ENCODE peak calls at places on chromosomes 12 and 14, in ten cellular contexts. X is SW 1271, L is Caco-2, H is neural progenitor cell, E is HS-5, B is A549, T is astrocyte, Y is omental fat pad, M is upper lobe of right lung, G is bronchial epithelial cell. W is an unnamed sample.
A peak's percentile ranks its signal among the peaks of the same experiment; 100 is the strongest.

GRCh38 chr12:104615048-104615561 is 158.4 kb downstream of the CHST11 start:
- DNase-seq in T (no peak), Y (no peak), B (no peak), H (no peak), L (no peak), M (no peak), X (no peak), E (no peak), G (no peak), W (no peak)

GRCh38 chr14:76937181-76938091 is 91.1 kb downstream of the IRF2BPL start:
- DNase-seq in M (no peak), G (no peak), H (peak; percentile 78), Y (no peak), L (no peak), E (no peak), X (no peak), T (peak; percentile 87), B (no peak), W (no peak)

GRCh38 chr12:93453633-93454032 is 11.9 kb upstream of the UBE2N start:
- DNase-seq in E (no peak), X (no peak), Y (no peak), T (peak; percentile 67), B (no peak), L (no peak), H (peak; percentile 5), M (no peak), G (peak; percentile 55), W (no peak)

GRCh38 chr12:117025481-117026151 is 73.6 kb downstream of the TESC start:
- DNase-seq in T (peak; percentile 22), G (peak; percentile 51), B (peak; percentile 79), X (peak; percentile 37), Y (no peak), E (no peak), L (peak; percentile 80), M (no peak), H (peak; percentile 88), W (peak; percentile 71)

GRCh38 chr12:112180422-112180821 is 55.1 kb downstream of the TRAFD1 start:
- DNase-seq in Y (no peak), E (no peak), X (no peak), B (no peak), H (no peak), M (no peak), L (no peak), T (no peak), G (no peak), W (no peak)

GRCh38 chr14:90383731-90384542 is 12.9 kb upstream of the CALM1 start:
- DNase-seq in B (no peak), L (peak; percentile 68), H (peak; percentile 82), E (no peak), T (peak; percentile 44), G (no peak), M (peak; percentile 84), X (no peak), Y (peak; percentile 32), W (peak; percentile 58)

GRCh38 chr12:92945659-92946220 is 16.6 kb upstream of the EEA1 start:
- DNase-seq in L (peak; percentile 83), Y (no peak), X (no peak), T (no peak), B (no peak), E (no peak), H (no peak), G (no peak), M (no peak), W (no peak)

GRCh38 chr12:66627988-66628317 is 50.9 kb downstream of the GRIP1 start:
- DNase-seq in B (no peak), X (no peak), G (no peak), T (no peak), Y (no peak), L (no peak), H (no peak), E (no peak), M (no peak), W (no peak)

GRCh38 chr14:85301506-85301905 is 228.4 kb upstream of the FLRT2 start:
- DNase-seq in Y (no peak), T (no peak), H (no peak), G (no peak), E (no peak), X (no peak), M (no peak), L (no peak), B (no peak), W (no peak)

GRCh38 chr12:113186033-113186365 is 478 bp downstream of the RITA1 start:
- DNase-seq in L (no peak), E (no peak), G (no peak), M (no peak), X (peak; percentile 37), T (no peak), H (peak; percentile 45), Y (no peak), B (no peak), W (no peak)

GRCh38 chr14:99736600-99737371 is 52.7 kb downstream of the CYP46A1 start:
- DNase-seq in E (no peak), L (no peak), H (no peak), M (peak; percentile 65), G (no peak), B (no peak), Y (no peak), X (no peak), T (no peak), W (no peak)

GRCh38 chr14:90545966-90546751 is 149.3 kb downstream of the CALM1 start:
- DNase-seq in M (no peak), Y (no peak), B (no peak), X (no peak), G (no peak), T (no peak), E (no peak), L (no peak), H (no peak), W (no peak)

GRCh38 chr12:119540476-119540875 is 53.1 kb upstream of the TMEM233 start:
- DNase-seq in M (no peak), G (no peak), T (no peak), E (no peak), H (no peak), Y (no peak), B (no peak), L (no peak), X (no peak), W (no peak)

GRCh38 chr12:56032006-56032405 is 9.7 kb upstream of the RPS26 start:
- DNase-seq in X (no peak), M (no peak), L (no peak), G (no peak), B (no peak), E (no peak), Y (no peak), T (no peak), H (no peak), W (no peak)

GRCh38 chr12:43370299-43370698 is 181.7 kb downstream of the ADAMTS20 start:
- DNase-seq in M (no peak), B (no peak), Y (no peak), E (peak; percentile 87), X (peak; percentile 47), G (peak; percentile 96), L (no peak), T (peak; percentile 59), H (no peak), W (no peak)

GRCh38 chr14:71551291-71551955 is 380.8 kb upstream of the RGS6 start:
- DNase-seq in Y (no peak), M (no peak), B (no peak), E (peak; percentile 44), X (no peak), H (no peak), L (no peak), G (peak; percentile 30), T (peak; percentile 92), W (no peak)